ENCODE peak calls at places on chromosomes 2 and 18, in nine cellular contexts. U, X, J, W, E, T, Q, V and L are unnamed samples.

GRCh38 chr2:179428659-179429058 is 164.0 kb upstream of the SESTD1 start:
- DNase-seq in U (peak; percentile 19), X (no peak), J (no peak), W (no peak), E (no peak), T (no peak), Q (no peak), V (no peak), L (no peak)

GRCh38 chr2:73260338-73260984 is 23.8 kb downstream of the FBXO41 start:
- DNase-seq in U (peak; percentile 68), X (peak; percentile 85), J (no peak), W (peak; percentile 43), E (peak; percentile 80), T (no peak), Q (peak; percentile 69), V (no peak), L (peak; percentile 13)

GRCh38 chr2:232697807-232698110 is 628 bp downstream of the GIGYF2 start:
- DNase-seq in U (no peak), X (no peak), J (no peak), W (no peak), E (no peak), T (no peak), Q (no peak), V (no peak), L (peak; percentile 16)

GRCh38 chr2:45168731-45169338 is 159.6 kb upstream of the SIX2 start:
- DNase-seq in U (peak; percentile 32), X (no peak), J (no peak), W (no peak), E (peak; percentile 73), T (no peak), Q (no peak), V (no peak), L (peak; percentile 47)

GRCh38 chr2:45962522-45962921 is 311.0 kb downstream of the PRKCE start:
- DNase-seq in U (peak; percentile 78), X (peak; percentile 86), J (no peak), W (peak; percentile 84), E (no peak), T (peak; percentile 47), Q (peak; percentile 60), V (peak; percentile 36), L (no peak)

GRCh38 chr2:165837122-165837521 is 43.1 kb upstream of the GALNT3 start:
- DNase-seq in U (no peak), X (no peak), J (no peak), W (peak; percentile 66), E (no peak), T (no peak), Q (peak; percentile 8), V (no peak), L (no peak)

GRCh38 chr2:8358179-8358578 is 323.7 kb upstream of the ID2 start:
- DNase-seq in U (no peak), X (no peak), J (no peak), W (no peak), E (no peak), T (no peak), Q (no peak), V (no peak), L (no peak)

GRCh38 chr2:44016282-44016681 is 20.5 kb upstream of the LRPPRC start:
- DNase-seq in U (peak; percentile 72), X (peak; percentile 64), J (no peak), W (peak; percentile 61), E (no peak), T (no peak), Q (peak; percentile 75), V (no peak), L (peak; percentile 40)

GRCh38 chr2:47065343-47065742 is 89.8 kb downstream of the STPG4 start:
- DNase-seq in U (no peak), X (no peak), J (no peak), W (no peak), E (no peak), T (no peak), Q (no peak), V (no peak), L (no peak)

GRCh38 chr2:5766051-5766450 is 73.9 kb downstream of the SOX11 start:
- DNase-seq in U (no peak), X (no peak), J (no peak), W (peak; percentile 84), E (no peak), T (no peak), Q (no peak), V (no peak), L (no peak)

GRCh38 chr2:237889016-237889415 is 29.6 kb downstream of the RAMP1 start:
- DNase-seq in U (no peak), X (no peak), J (no peak), W (no peak), E (no peak), T (no peak), Q (no peak), V (no peak), L (no peak)

GRCh38 chr2:89780318-89780717 is 1088.8 kb downstream of the RPIA start:
- DNase-seq in U (no peak), X (no peak), J (no peak), W (no peak), E (no peak), T (no peak), Q (no peak), V (no peak), L (no peak)

GRCh38 chr2:89784960-89785359 is 1093.5 kb downstream of the RPIA start:
- DNase-seq in U (no peak), X (no peak), J (no peak), W (no peak), E (no peak), T (no peak), Q (no peak), V (no peak), L (no peak)

GRCh38 chr2:89781962-89782361 is 1090.5 kb downstream of the RPIA start:
- DNase-seq in U (no peak), X (no peak), J (no peak), W (no peak), E (no peak), T (no peak), Q (no peak), V (no peak), L (no peak)
- H3K9me3 ChIP-seq in U (peaks cover 66% of the 10 kb centered on the region), X (no peaks in the 10 kb centered on the region), J (peaks cover 20% of the 10 kb centered on the region), W (peaks cover 47% of the 10 kb centered on the region), E (peaks cover 3% of the 10 kb centered on the region), T (peaks cover 9% of the 10 kb centered on the region), Q (peaks cover 63% of the 10 kb centered on the region), V (peaks cover 90% of the 10 kb centered on the region), L (no peaks in the 10 kb centered on the region)

GRCh38 chr18:56146565-56146964 is 491.8 kb downstream of the TXNL1 start:
- DNase-seq in U (no peak), X (no peak), J (no peak), W (peak; percentile 58), E (no peak), T (no peak), Q (no peak), V (no peak), L (no peak)

GRCh38 chr18:56152547-56152946 is 485.8 kb downstream of the TXNL1 start:
- DNase-seq in U (no peak), X (no peak), J (no peak), W (no peak), E (no peak), T (no peak), Q (no peak), V (no peak), L (no peak)

DNA sequence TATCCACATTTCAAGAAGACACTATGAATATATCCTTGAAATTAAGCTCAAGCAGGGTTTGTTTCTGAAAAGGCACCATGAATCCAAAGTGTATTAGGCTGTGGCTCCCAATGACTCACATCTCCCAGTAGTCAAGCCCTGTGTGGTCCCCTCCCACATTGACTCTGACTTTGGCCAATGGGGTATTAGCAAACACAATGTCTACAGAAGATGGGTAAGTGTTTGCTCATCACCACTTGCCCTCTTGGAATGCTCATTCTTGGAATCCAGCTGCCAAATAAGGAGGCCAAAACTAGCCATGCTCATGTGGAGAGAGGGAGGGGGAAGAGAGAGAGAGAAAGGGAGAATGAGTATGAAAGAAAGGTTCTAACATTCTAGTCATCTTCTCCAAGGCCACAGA is 490.0 kb downstream of the TXNL1 start:
- DNase-seq in U (peak; percentile 26), X (no peak), J (no peak), W (peak; percentile 97), E (no peak), T (no peak), Q (no peak), V (no peak), L (no peak)
- H3K9me3 ChIP-seq in U (no peaks in the 10 kb centered on the region), X (no peaks in the 10 kb centered on the region), J (no peaks in the 10 kb centered on the region), W (no peaks in the 10 kb centered on the region), E (no peaks in the 10 kb centered on the region), T (no peaks in the 10 kb centered on the region), Q (no peaks in the 10 kb centered on the region), V (no peaks in the 10 kb centered on the region), L (no peaks in the 10 kb centered on the region)

DNA sequence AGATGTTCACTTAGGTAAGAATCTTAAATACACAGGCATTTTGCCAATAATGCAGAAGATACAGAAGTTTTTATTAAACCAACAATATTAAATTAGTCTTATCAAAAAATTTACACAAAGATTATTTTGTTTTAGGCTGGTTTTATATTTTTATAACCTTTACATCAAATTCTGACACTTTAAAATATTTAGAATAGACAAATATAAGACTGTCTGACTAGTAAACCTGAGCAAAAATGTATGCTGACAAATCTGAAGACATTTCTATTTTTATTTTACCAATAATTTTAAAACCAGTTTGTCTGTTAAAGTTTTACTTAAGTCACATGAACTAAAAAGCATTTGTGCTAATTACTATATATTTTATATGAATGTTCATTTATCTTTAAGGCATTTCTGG is 72.1 kb upstream of the ZNF236 start:
- DNase-seq in U (no peak), X (no peak), J (no peak), W (no peak), E (no peak), T (no peak), Q (no peak), V (no peak), L (no peak)
- H3K9me3 ChIP-seq in U (peaks cover 2% of the 10 kb centered on the region), X (peaks cover 4% of the 10 kb centered on the region), J (peaks cover 14% of the 10 kb centered on the region), W (peaks cover 8% of the 10 kb centered on the region), E (no peaks in the 10 kb centered on the region), T (peaks cover 17% of the 10 kb centered on the region), Q (peaks cover 10% of the 10 kb centered on the region), V (peaks cover 32% of the 10 kb centered on the region), L (no peaks in the 10 kb centered on the region)

DNA sequence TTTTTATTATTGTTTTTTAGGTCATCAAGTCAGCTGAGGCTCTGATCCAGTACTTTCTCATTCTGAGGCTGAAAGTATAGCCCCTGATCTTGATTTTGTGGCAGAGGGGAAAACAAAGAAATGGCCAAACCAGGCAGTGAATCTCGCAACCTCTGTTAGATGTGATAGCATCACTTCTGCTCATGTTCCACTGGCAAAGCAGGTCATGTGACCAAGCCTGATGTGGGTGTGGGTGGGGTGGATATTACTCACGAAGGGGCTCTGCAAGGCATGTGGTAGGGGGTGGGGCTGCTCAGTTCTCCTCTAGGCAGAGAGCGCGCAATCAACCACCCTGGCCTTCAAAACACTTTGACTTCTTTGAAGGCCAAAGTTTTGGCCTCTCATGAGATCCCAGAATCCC is 254.2 kb downstream of the MYCN start:
- DNase-seq in U (no peak), X (no peak), J (no peak), W (no peak), E (no peak), T (no peak), Q (no peak), V (no peak), L (no peak)
- H3K9me3 ChIP-seq in U (no peaks in the 10 kb centered on the region), X (no peaks in the 10 kb centered on the region), J (no peaks in the 10 kb centered on the region), W (peaks cover 39% of the 10 kb centered on the region), E (no peaks in the 10 kb centered on the region), T (no peaks in the 10 kb centered on the region), Q (no peaks in the 10 kb centered on the region), V (no peaks in the 10 kb centered on the region), L (no peaks in the 10 kb centered on the region)